ENCODE peak calls at places on chromosome 7, in ten cellular contexts. V is thoracic aorta, H is vagina, O is psoas muscle, S is IMR-90, P is OCI-LY7, Z is SK-N-SH, G is mammary epithelial cell, L is osteoblast, T is PC-3. K is an unnamed sample.

GRCh38 chr7:1257863-1258262 is 25.2 kb downstream of the UNCX start:
- DNase-seq in V (no peak), H (no peak), O (no peak), S (no peak), P (no peak), Z (no peak), G (no peak), L (no peak), T (no peak), K (no peak)

GRCh38 chr7:139647812-139648616 is 124.5 kb downstream of the CLEC2L start:
- DNase-seq in V (no peak), H (no peak), O (no peak), S (peak; percentile 39), P (no peak), Z (no peak), G (no peak), L (no peak), T (no peak), K (no peak)

GRCh38 chr7:12888727-12889126 is 201.3 kb downstream of the ARL4A start:
- DNase-seq in V (no peak), H (no peak), O (no peak), S (peak; percentile 66), P (no peak), Z (no peak), G (peak; percentile 23), L (no peak), T (no peak), K (no peak)

GRCh38 chr7:95688931-95689453 is 83.4 kb upstream of the DYNC1I1 start:
- DNase-seq in V (no peak), H (no peak), O (no peak), S (peak; percentile 1), P (no peak), Z (no peak), G (peak; percentile 31), L (no peak), T (peak; percentile 52), K (no peak)

GRCh38 chr7:29281782-29282541 is 87.4 kb downstream of the CHN2 start:
- DNase-seq in V (no peak), H (no peak), O (no peak), S (no peak), P (no peak), Z (peak; percentile 82), G (peak; percentile 93), L (no peak), T (no peak), K (no peak)

GRCh38 chr7:133619491-133619890 is 366.6 kb downstream of the EXOC4 start:
- DNase-seq in V (no peak), H (no peak), O (no peak), S (no peak), P (no peak), Z (peak; percentile 33), G (no peak), L (no peak), T (no peak), K (no peak)

GRCh38 chr7:143882020-143882610 is 19.9 kb downstream of the TCAF1 start:
- DNase-seq in V (no peak), H (no peak), O (peak; percentile 74), S (peak; percentile 59), P (no peak), Z (peak; percentile 81), G (no peak), L (peak; percentile 52), T (no peak), K (no peak)

GRCh38 chr7:20745716-20746115 is 41.0 kb downstream of the SP8 start:
- DNase-seq in V (no peak), H (no peak), O (no peak), S (no peak), P (no peak), Z (no peak), G (no peak), L (no peak), T (no peak), K (no peak)

GRCh38 chr7:33807779-33808482 is 97.4 kb upstream of the BMPER start:
- DNase-seq in V (no peak), H (peak; percentile 74), O (no peak), S (peak; percentile 74), P (peak; percentile 10), Z (peak; percentile 48), G (peak; percentile 95), L (peak; percentile 86), T (peak; percentile 67), K (no peak)

GRCh38 chr7:120941064-120941463 is 9.5 kb upstream of the ING3 start:
- DNase-seq in V (no peak), H (no peak), O (no peak), S (no peak), P (peak; percentile 6), Z (no peak), G (no peak), L (no peak), T (peak; percentile 50), K (no peak)

GRCh38 chr7:131942287-131943150 is 386.1 kb upstream of the PODXL start:
- DNase-seq in V (no peak), H (no peak), O (no peak), S (no peak), P (no peak), Z (no peak), G (no peak), L (no peak), T (no peak), K (no peak)

GRCh38 chr7:90816511-90817142 is 220.5 kb downstream of the CDK14 start:
- DNase-seq in V (no peak), H (no peak), O (no peak), S (peak; percentile 96), P (no peak), Z (peak; percentile 9), G (peak; percentile 98), L (peak; percentile 78), T (peak; percentile 96), K (no peak)

GRCh38 chr7:41977165-41977651 is 259.8 kb downstream of the GLI3 start:
- DNase-seq in V (no peak), H (peak; percentile 86), O (no peak), S (peak; percentile 75), P (peak; percentile 51), Z (peak; percentile 43), G (peak; percentile 41), L (peak; percentile 68), T (peak; percentile 67), K (no peak)

GRCh38 chr7:32957326-32958045 is at the start of gene FKBP9:
- DNase-seq in V (no peak), H (no peak), O (peak; percentile 95), S (peak; percentile 79), P (no peak), Z (peak; percentile 99), G (peak; percentile 79), L (peak; percentile 99), T (peak; percentile 90), K (no peak)

GRCh38 chr7:51261950-51262795 is 54.4 kb downstream of the COBL start:
- DNase-seq in V (no peak), H (no peak), O (no peak), S (no peak), P (no peak), Z (no peak), G (no peak), L (peak; percentile 45), T (no peak), K (no peak)

DNA sequence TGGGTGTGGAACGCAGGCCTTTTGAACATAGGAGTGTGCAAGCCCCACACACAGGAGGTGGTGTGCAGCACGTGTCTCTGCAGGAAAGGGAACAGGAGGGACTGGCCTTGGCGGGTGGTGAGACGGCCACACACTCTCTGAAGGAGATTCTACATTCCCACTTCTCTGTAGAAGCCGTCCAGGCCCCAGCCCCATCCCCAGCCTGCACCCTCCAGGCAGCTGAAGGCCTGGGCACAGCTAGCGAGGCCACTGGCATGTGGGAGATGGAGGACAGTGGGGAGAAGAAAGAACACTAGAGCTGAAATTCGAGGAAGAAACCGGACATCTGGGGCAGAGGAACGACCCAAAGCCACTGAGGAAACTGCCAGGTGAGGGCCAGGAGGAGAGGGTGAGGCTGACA is 507.3 kb downstream of the DNAJB6 start:
- DNase-seq in V (no peak), H (no peak), O (no peak), S (no peak), P (no peak), Z (no peak), G (no peak), L (no peak), T (no peak), K (no peak)
- H3K9me3 ChIP-seq in V (no peaks in the 10 kb centered on the region), H (no peaks in the 10 kb centered on the region), O (no peaks in the 10 kb centered on the region), S (peaks cover 55% of the 10 kb centered on the region), P (peaks cover 9% of the 10 kb centered on the region), Z (peaks cover 8% of the 10 kb centered on the region), G (peaks cover 55% of the 10 kb centered on the region), L (peaks cover 5% of the 10 kb centered on the region), T (no peaks in the 10 kb centered on the region), K (no peaks in the 10 kb centered on the region)

GRCh38 chr7:159067870-159068787 is 76.5 kb downstream of the VIPR2 start:
- DNase-seq in V (no peak), H (peak; percentile 88), O (peak; percentile 79), S (no peak), P (no peak), Z (no peak), G (no peak), L (peak; percentile 69), T (no peak), K (no peak)
- H3K9me3 ChIP-seq in V (no peaks in the 10 kb centered on the region), H (no peaks in the 10 kb centered on the region), O (no peaks in the 10 kb centered on the region), S (peaks cover 37% of the 10 kb centered on the region), P (no peaks in the 10 kb centered on the region), Z (no peaks in the 10 kb centered on the region), G (peaks cover 35% of the 10 kb centered on the region), L (no peaks in the 10 kb centered on the region), T (no peaks in the 10 kb centered on the region), K (no peaks in the 10 kb centered on the region)

GRCh38 chr7:157782041-157782440 is 445.2 kb downstream of the DNAJB6 start:
- DNase-seq in V (no peak), H (no peak), O (no peak), S (no peak), P (no peak), Z (no peak), G (no peak), L (peak; percentile 58), T (no peak), K (no peak)
- H3K9me3 ChIP-seq in V (no peaks in the 10 kb centered on the region), H (no peaks in the 10 kb centered on the region), O (no peaks in the 10 kb centered on the region), S (peaks cover 67% of the 10 kb centered on the region), P (no peaks in the 10 kb centered on the region), Z (peaks cover 2% of the 10 kb centered on the region), G (peaks cover 44% of the 10 kb centered on the region), L (no peaks in the 10 kb centered on the region), T (no peaks in the 10 kb centered on the region), K (no peaks in the 10 kb centered on the region)

GRCh38 chr7:64839910-64840309 is 45.7 kb downstream of the ZNF138 start:
- DNase-seq in V (no peak), H (no peak), O (no peak), S (no peak), P (no peak), Z (no peak), G (no peak), L (no peak), T (no peak), K (no peak)

GRCh38 chr7:64830926-64831325 is 36.7 kb downstream of the ZNF138 start:
- DNase-seq in V (no peak), H (no peak), O (no peak), S (no peak), P (no peak), Z (no peak), G (no peak), L (no peak), T (no peak), K (no peak)

GRCh38 chr7:64832136-64832535 is 37.9 kb downstream of the ZNF138 start:
- DNase-seq in V (no peak), H (no peak), O (no peak), S (no peak), P (no peak), Z (no peak), G (no peak), L (no peak), T (no peak), K (no peak)

GRCh38 chr7:64838691-64839090 is 44.5 kb downstream of the ZNF138 start:
- DNase-seq in V (no peak), H (no peak), O (no peak), S (no peak), P (no peak), Z (no peak), G (no peak), L (no peak), T (no peak), K (no peak)

GRCh38 chr7:64834989-64835388 is 40.8 kb downstream of the ZNF138 start:
- DNase-seq in V (no peak), H (no peak), O (no peak), S (no peak), P (no peak), Z (no peak), G (no peak), L (no peak), T (no peak), K (no peak)
- H3K9me3 ChIP-seq in V (no peaks in the 10 kb centered on the region), H (no peaks in the 10 kb centered on the region), O (no peaks in the 10 kb centered on the region), S (peaks cover 6% of the 10 kb centered on the region), P (no peaks in the 10 kb centered on the region), Z (no peaks in the 10 kb centered on the region), G (peaks cover 2% of the 10 kb centered on the region), L (no peaks in the 10 kb centered on the region), T (no peaks in the 10 kb centered on the region), K (peaks cover 5% of the 10 kb centered on the region)

K was measured in T-helper 17 cell.